ENCODE peak calls at places on chromosomes 2 and 18, in four cellular contexts. A is GM23248, J is NCI-H1105 treated with DMSO at 0.1 percent for 48 hours, D is Ammon's horn. G is an unnamed sample.

GRCh38 chr2:56008661-56009411 is 85.3 kb upstream of the EFEMP1 start:
- DNase-seq in D (peak), A (peak), J (peak), G (peak)

GRCh38 chr18:52937840-52938239 is 597.8 kb downstream of the DCC start:
- DNase-seq in J (no peak), D (no peak), A (no peak), G (no peak)

GRCh38 chr2:27356056-27356381 is 545 bp downstream of the GTF3C2 start:
- DNase-seq in A (peak), J (no peak), D (peak), G (peak)

GRCh38 chr18:45835057-45835634 is 9.7 kb downstream of the SIGLEC15 start:
- DNase-seq in A (no peak), J (no peak), D (no peak), G (no peak)

GRCh38 chr2:137838255-137839092 is 125.8 kb upstream of the HNMT start:
- DNase-seq in A (peak), D (peak), J (peak), G (peak)

GRCh38 chr2:212711851-212712250 is 173.2 kb upstream of the ERBB4 start:
- DNase-seq in D (peak), A (peak), J (no peak), G (peak)

GRCh38 chr18:12518326-12518725 is 110.6 kb downstream of the PRELID3A start:
- DNase-seq in D (no peak), J (no peak), A (no peak), G (no peak)

GRCh38 chr2:230067990-230068657 is 600 bp downstream of the SLC16A14 start:
- DNase-seq in A (peak), D (peak), J (peak), G (peak)

GRCh38 chr2:163155279-163155883 is 316.8 kb upstream of the KCNH7 start:
- DNase-seq in J (peak), D (peak), A (peak), G (peak)